ENCODE peak calls at places on chromosomes 6 and 20, in seven cellular contexts. C is NB4, P is neural progenitor cell, E is OCI-LY7, M is nephron progenitor cell, T is A549, D is GM13977. S is an unnamed sample.

GRCh38 chr20:3808141-3808479 is 12.0 kb downstream of the CDC25B start:
- DNase-seq in M (no peak), P (no peak), T (peak; percentile 99), D (no peak), C (no peak), E (no peak), S (no peak)

GRCh38 chr20:41268402-41268801 is 49.1 kb downstream of the ZHX3 start:
- DNase-seq in T (no peak), D (no peak), M (no peak), C (no peak), P (no peak), E (no peak), S (no peak)

GRCh38 chr6:112160745-112161144 is 73.4 kb downstream of the FAM229B start:
- DNase-seq in D (no peak), P (no peak), M (no peak), T (no peak), E (no peak), C (no peak), S (no peak)

GRCh38 chr20:2093200-2093781 is 8.3 kb upstream of the STK35 start:
- DNase-seq in C (peak; percentile 40), P (peak; percentile 64), D (peak; percentile 42), M (peak; percentile 23), T (peak; percentile 60), E (peak; percentile 58), S (peak; percentile 27)

GRCh38 chr20:36572701-36573102 is 695 bp upstream of the TGIF2 start:
- DNase-seq in M (no peak), P (peak; percentile 64), T (peak; percentile 19), D (peak; percentile 59), C (peak; percentile 77), E (no peak), S (peak; percentile 56)

GRCh38 chr6:85041376-85041775 is 277.0 kb upstream of the TBX18 start:
- DNase-seq in T (no peak), M (no peak), C (peak; percentile 42), P (no peak), E (no peak), D (no peak), S (no peak)

GRCh38 chr20:62601172-62601571 is 41.1 kb upstream of the SLCO4A1 start:
- DNase-seq in M (no peak), C (peak; percentile 45), P (no peak), E (no peak), D (no peak), T (no peak), S (no peak)

GRCh38 chr6:107115695-107116327 is 496 bp upstream of the BEND3 start:
- DNase-seq in D (peak; percentile 63), C (peak; percentile 89), T (peak; percentile 61), P (peak; percentile 89), E (no peak), M (peak; percentile 84), S (peak; percentile 49)

GRCh38 chr20:53995949-53996348 is 74.4 kb downstream of the BCAS1 start:
- DNase-seq in T (no peak), P (no peak), M (no peak), E (no peak), C (no peak), D (no peak), S (no peak)

GRCh38 chr6:55758156-55758942 is 117.0 kb downstream of the BMP5 start:
- DNase-seq in P (no peak), C (no peak), T (peak; percentile 57), E (no peak), M (no peak), D (no peak), S (no peak)

GRCh38 chr20:62361799-62362589 is 5.1 kb downstream of the LAMA5 start:
- DNase-seq in E (no peak), M (no peak), T (peak; percentile 88), D (no peak), P (peak; percentile 75), C (no peak), S (no peak)

GRCh38 chr20:61127311-61128044 is 124.6 kb upstream of the CDH4 start:
- DNase-seq in P (no peak), C (no peak), T (peak; percentile 88), D (no peak), E (no peak), M (no peak), S (no peak)

GRCh38 chr6:115891111-115891669 is 169.5 kb downstream of the FRK start:
- DNase-seq in T (peak; percentile 21), D (peak; percentile 53), P (no peak), C (peak; percentile 18), M (no peak), E (no peak), S (peak; percentile 48)

GRCh38 chr6:169250660-169251059 is 3.0 kb downstream of the THBS2 start:
- DNase-seq in E (no peak), P (no peak), M (no peak), D (no peak), C (peak; percentile 35), T (peak; percentile 16), S (no peak)

GRCh38 chr20:47468290-47469050 is 33.2 kb upstream of the NCOA3 start:
- DNase-seq in D (peak; percentile 54), P (no peak), T (no peak), M (no peak), E (peak; percentile 94), C (peak; percentile 65), S (peak; percentile 47)

GRCh38 chr6:16257999-16258708 is 19.8 kb downstream of the GMPR start:
- DNase-seq in T (no peak), M (no peak), P (no peak), E (no peak), C (no peak), D (no peak), S (no peak)

GRCh38 chr6:118892248-118893094 is 1.5 kb upstream of the ASF1A start:
- DNase-seq in D (no peak), E (peak; percentile 45), P (no peak), T (no peak), M (no peak), C (peak; percentile 29), S (no peak)

GRCh38 chr6:118895241-118895561 is 1.2 kb downstream of the ASF1A start:
- DNase-seq in P (no peak), C (no peak), M (no peak), T (no peak), E (no peak), D (no peak), S (no peak)

GRCh38 chr6:118894425-118895240 is 681 bp downstream of the ASF1A start:
- DNase-seq in D (peak; percentile 79), E (peak; percentile 78), C (peak; percentile 80), P (peak; percentile 67), M (peak; percentile 77), T (peak; percentile 45), S (peak; percentile 74)

GRCh38 chr6:118893095-118893881 is 664 bp upstream of the ASF1A start:
- DNase-seq in E (peak; percentile 82), D (peak; percentile 37), P (no peak), M (peak; percentile 20), T (peak; percentile 16), C (peak; percentile 76), S (peak; percentile 17)

DNA sequence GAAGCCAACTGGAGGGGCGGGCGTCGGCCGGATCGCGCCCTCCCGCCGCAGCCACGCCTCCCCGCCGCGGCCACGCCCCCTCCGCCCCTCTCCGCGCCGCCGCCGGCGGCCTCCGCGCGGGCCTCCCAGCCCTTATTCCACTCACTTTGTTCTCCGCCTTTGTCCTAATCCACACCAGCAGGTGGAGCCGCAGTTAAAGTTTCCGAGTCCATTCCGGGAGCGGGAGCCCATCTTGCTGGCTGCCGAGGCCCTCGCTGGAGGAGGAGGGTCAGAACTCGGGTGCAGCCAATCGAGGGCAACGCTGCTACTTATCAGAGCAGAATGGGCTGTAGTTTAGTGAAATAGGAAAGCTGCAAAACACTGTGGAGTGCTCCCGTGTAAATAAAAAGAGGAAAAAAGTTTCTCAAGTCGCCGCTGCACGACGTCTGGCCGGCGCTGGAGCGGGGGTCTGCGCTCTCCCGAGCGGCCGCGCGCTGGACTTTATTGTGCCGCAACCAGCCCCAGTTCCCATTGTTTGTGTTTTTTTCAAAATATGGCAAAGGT is at the start of gene ASF1A:
- DNase-seq in C (peak; percentile 99), E (peak; percentile 97), P (peak; percentile 96), M (peak; percentile 95), D (peak; percentile 91), T (peak; percentile 95), S (peak; percentile 92)
- TF ChIP-seq CTCF in C (peak; percentile 48), E (peak; percentile 68), P (peak; percentile 60), M (peak; percentile 7), D (peak; percentile 59), T (peak; percentile 51), S (peak; percentile 74)

DNA sequence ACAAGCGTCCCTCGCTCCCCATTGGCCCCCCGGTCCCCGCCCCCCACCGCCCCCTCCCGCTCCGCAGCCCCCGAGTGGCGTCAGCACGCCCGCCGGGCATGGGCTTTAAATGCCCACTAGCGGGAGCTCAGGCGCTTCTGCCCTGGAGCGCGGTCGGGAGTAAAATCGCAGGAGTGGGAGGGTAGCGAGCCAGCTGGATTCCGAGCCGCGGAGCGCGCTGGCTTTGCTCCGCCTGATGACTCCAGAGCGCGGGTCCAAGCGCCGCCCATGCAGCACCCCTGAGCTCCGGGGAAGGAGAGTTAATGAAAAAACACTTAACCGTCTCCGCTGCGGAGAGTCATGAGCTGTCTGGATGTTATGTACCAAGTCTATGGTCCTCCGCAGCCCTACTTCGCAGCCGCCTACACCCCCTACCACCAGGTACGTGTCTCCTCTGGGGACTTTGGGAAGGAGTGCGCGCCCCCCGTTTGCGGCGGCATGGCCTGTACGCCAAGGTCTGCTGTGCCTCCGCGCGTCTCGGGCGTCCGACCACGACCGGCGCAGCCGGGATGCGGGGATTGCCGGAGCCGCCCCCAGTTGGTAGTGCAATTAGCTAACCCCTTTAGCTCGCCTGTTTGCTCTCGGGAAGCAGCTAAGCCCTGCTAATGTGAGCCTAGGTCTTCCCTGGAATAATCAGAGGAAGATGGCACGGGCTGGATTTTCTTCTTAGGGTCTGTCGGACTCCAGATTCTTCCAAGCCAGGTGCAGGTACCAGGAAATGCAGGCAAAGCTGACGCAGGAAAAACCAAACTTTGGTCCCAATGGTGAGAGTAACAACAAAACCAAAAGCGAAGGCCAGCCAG is at the start of gene VGLL2:
- DNase-seq in C (no peak), M (peak; percentile 78), P (peak; percentile 87), D (peak; percentile 60), E (no peak), T (no peak), S (peak; percentile 25)
- TF ChIP-seq CTCF in C (no peak), M (no peak), P (peak; percentile 30), D (no peak), E (no peak), T (peak; percentile 15), S (no peak)

GRCh38 chr6:125888989-125889656 is 67.4 kb upstream of the HINT3 start:
- DNase-seq in D (peak; percentile 17), C (peak; percentile 62), E (peak; percentile 8), M (no peak), P (peak; percentile 74), T (peak; percentile 61), S (peak; percentile 15)
- TF ChIP-seq CTCF in D (peak; percentile 49), C (peak; percentile 65), E (peak; percentile 73), M (peak; percentile 35), P (peak; percentile 75), T (peak; percentile 47), S (peak; percentile 36)

DNA sequence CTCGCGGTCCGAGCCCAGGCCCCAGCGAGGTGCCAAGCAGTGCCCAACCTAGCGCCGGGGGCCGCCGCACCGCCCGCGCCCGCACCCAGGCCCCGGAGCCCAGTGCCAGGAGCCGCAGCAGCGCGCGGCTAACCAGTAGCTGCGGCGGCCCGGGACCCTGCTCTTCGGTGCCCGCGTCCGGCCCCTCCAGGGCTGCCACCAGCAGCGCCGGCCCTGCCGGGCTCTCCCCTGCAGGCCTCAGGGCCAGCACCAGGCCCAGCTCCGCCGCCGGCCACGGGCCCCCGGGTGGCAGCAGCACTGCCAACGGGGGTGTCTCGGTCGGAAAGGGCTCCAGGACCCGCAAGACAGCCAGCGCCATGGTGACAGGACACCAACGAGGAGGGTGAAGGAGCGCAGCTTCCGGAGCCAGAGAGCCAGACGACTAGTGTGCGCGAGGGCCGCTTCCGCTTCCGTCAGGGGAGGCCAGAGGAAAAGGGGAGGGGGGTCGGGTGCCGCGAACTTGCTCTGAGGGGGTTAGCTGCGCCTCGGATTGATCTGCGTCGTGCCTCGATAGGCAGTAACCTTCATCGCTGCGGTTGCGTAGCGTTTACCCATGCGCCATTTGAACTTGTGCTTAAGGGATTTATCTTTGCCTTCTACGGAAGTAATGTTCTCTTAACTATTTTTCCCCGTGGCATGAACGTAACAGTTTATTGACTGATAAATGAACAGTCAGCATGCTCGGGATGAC is at the start of gene PEX6:
- DNase-seq in E (peak; percentile 96), M (peak; percentile 91), T (peak; percentile 84), D (peak; percentile 95), C (peak; percentile 98), P (peak; percentile 95), S (peak; percentile 93)
- TF ChIP-seq CTCF in E (no peak), M (no peak), T (no peak), D (no peak), C (no peak), P (no peak), S (no peak)